ENCODE peak calls at places on chromosomes 11 and 22, in seven cellular contexts. D is hippocampal formation; P is NCI-H748 treated with DMSO at 0.1 percent for 48 hours; C is HuH-7.5; Z is AG09319; F is activated T-helper 1 cell treated with anti-CD3 and anti-CD28 coated beads, Interleukin-12 subunit alpha, Interleukin-12 subunit beta, Interleukin-2, Interleukin-4 antibody, amounts not matched to agents 30 ng/mL and 10 ng/mL and 1 ng/mL, durations not matched to agents 14 hours and 24 hours and 36 hours; B is stimulated activated CD8-positive, alpha-beta memory T cell treated with anti-CD3 and anti-CD28 coated beads, Interleukin-2, amount 100 ng/mL, for 48 hours. Q is an unnamed sample.
A peak's percentile ranks its signal among the peaks of the same experiment; 100 is the strongest.

GRCh38 chr22:30226192-30226832 is 20.2 kb downstream of the LIF start:
- DNase-seq in Z (no peak), P (no peak), F (no peak), C (no peak), B (no peak), D (no peak), Q (no peak)

GRCh38 chr11:31798057-31799035 is 12.8 kb downstream of the PAX6 start:
- DNase-seq in B (no peak), D (no peak), C (no peak), Z (no peak), F (no peak), P (no peak), Q (peak; percentile 35)

GRCh38 chr22:20247010-20247505 is 21.1 kb downstream of the RTN4R start:
- DNase-seq in D (no peak), C (no peak), F (no peak), P (no peak), B (no peak), Z (no peak), Q (no peak)

GRCh38 chr11:110376711-110377324 is 52.9 kb upstream of the FDX1 start:
- DNase-seq in F (no peak), P (peak; percentile 70), B (no peak), Z (peak; percentile 28), C (no peak), D (peak; percentile 85), Q (peak; percentile 44)

GRCh38 chr22:46107089-46107664 is 43.1 kb upstream of the PPARA start:
- DNase-seq in Z (no peak), B (no peak), P (no peak), C (no peak), D (peak; percentile 73), F (no peak), Q (no peak)

GRCh38 chr11:32819187-32819586 is 10.5 kb upstream of the PRRG4 start:
- DNase-seq in F (no peak), D (no peak), Z (no peak), B (no peak), P (no peak), C (no peak), Q (no peak)

GRCh38 chr11:66479741-66480115 is 506 bp upstream of the DPP3 start:
- DNase-seq in P (no peak), Z (no peak), D (no peak), F (no peak), B (no peak), C (peak; percentile 100), Q (no peak)

GRCh38 chr11:119091966-119092879 is 7.5 kb downstream of the HMBS start:
- DNase-seq in B (no peak), D (no peak), C (no peak), P (no peak), F (no peak), Z (no peak), Q (no peak)

GRCh38 chr22:23527971-23528740 is 51.9 kb downstream of the IGLL1 start:
- DNase-seq in P (no peak), F (no peak), Z (no peak), D (no peak), B (no peak), C (no peak), Q (peak; percentile 37)

GRCh38 chr22:39631857-39632256 is 61.3 kb downstream of the CACNA1I start:
- DNase-seq in P (no peak), F (no peak), C (no peak), B (no peak), Z (no peak), D (no peak), Q (no peak)

GRCh38 chr11:17770917-17771316 is 36.3 kb downstream of the KCNC1 start:
- DNase-seq in Z (no peak), B (no peak), D (no peak), P (no peak), F (no peak), C (no peak), Q (no peak)

GRCh38 chr11:37171451-37171850 is 573.4 kb upstream of the RAG2 start:
- DNase-seq in P (no peak), C (no peak), F (no peak), Z (no peak), B (no peak), D (no peak), Q (no peak)

GRCh38 chr22:49590381-49590780 is 237.3 kb downstream of the BRD1 start:
- DNase-seq in P (no peak), D (no peak), Z (no peak), F (no peak), B (no peak), C (no peak), Q (no peak)

GRCh38 chr11:117834838-117835443 is 10.4 kb upstream of the FXYD2 start:
- DNase-seq in C (no peak), B (no peak), P (no peak), Z (no peak), D (no peak), F (no peak), Q (no peak)

GRCh38 chr22:38504731-38505594 is 1.1 kb downstream of the DDX17 start:
- DNase-seq in P (peak; percentile 26), B (peak; percentile 43), D (no peak), C (no peak), Z (no peak), F (peak; percentile 38), Q (peak; percentile 63)

GRCh38 chr11:133889893-133890292 is 44.6 kb upstream of the SPATA19 start:
- DNase-seq in F (no peak), C (no peak), P (no peak), Z (no peak), D (no peak), B (no peak), Q (no peak)

GRCh38 chr11:75337195-75337654 is 14.2 kb downstream of the ARRB1 start:
- DNase-seq in Z (no peak), P (no peak), D (no peak), B (no peak), C (no peak), F (no peak), Q (peak; percentile 44)

GRCh38 chr11:104799251-104799650 is 99.0 kb downstream of the CASP12 start:
- DNase-seq in C (no peak), Z (no peak), D (no peak), B (no peak), P (no peak), F (no peak), Q (no peak)

GRCh38 chr11:1260023-1260501 is 37.2 kb downstream of the MUC5B start:
- DNase-seq in B (peak; percentile 54), Z (no peak), P (no peak), D (no peak), C (no peak), F (peak; percentile 19), Q (no peak)

GRCh38 chr22:35076648-35077047 is 10.7 kb downstream of the ISX start:
- DNase-seq in Z (no peak), D (no peak), F (no peak), P (no peak), C (no peak), B (no peak), Q (no peak)

GRCh38 chr11:121741954-121742361 is 289.2 kb upstream of the SORL1-AS1 start:
- DNase-seq in Z (no peak), P (no peak), F (no peak), C (no peak), B (no peak), D (peak; percentile 77), Q (no peak)

GRCh38 chr11:124898711-124899110 is 1.0 kb upstream of the ROBO4 start:
- DNase-seq in B (no peak), Z (peak; percentile 22), P (no peak), F (no peak), C (no peak), D (peak; percentile 60), Q (no peak)

GRCh38 chr11:86160546-86161149 is 83.9 kb upstream of the EED start:
- DNase-seq in C (no peak), F (no peak), D (no peak), Z (no peak), P (no peak), B (no peak), Q (no peak)

GRCh38 chr11:71307811-71308645 is 55.7 kb upstream of the SHANK2 start:
- DNase-seq in D (no peak), P (no peak), F (no peak), C (no peak), B (no peak), Z (no peak), Q (no peak)

GRCh38 chr11:130897262-130898182 is 18.8 kb downstream of the SNX19 start:
- DNase-seq in F (no peak), Z (peak; percentile 93), B (no peak), D (no peak), P (no peak), C (no peak), Q (no peak)

GRCh38 chr11:87300640-87301381 is 263.1 kb downstream of the TMEM135 start:
- DNase-seq in C (no peak), P (no peak), F (no peak), D (no peak), Z (no peak), B (no peak), Q (no peak)

GRCh38 chr22:36411589-36412258 is 24.0 kb upstream of the MYH9 start:
- DNase-seq in D (no peak), P (no peak), F (no peak), Z (no peak), C (no peak), B (peak; percentile 46), Q (no peak)